ENCODE peak calls at places on chromosomes 1 and 21, in six cellular contexts. V, S, T, C, O and Y are unnamed samples.

GRCh38 chr1:108961198-108961597 is 2.1 kb downstream of the CLCC1 start:
- DNase-seq in V (no peak), S (no peak), T (no peak), C (no peak), O (no peak), Y (no peak)

GRCh38 chr1:185551008-185551407 is 183.2 kb upstream of the HMCN1 start:
- DNase-seq in V (peak; percentile 72), S (no peak), T (no peak), C (no peak), O (no peak), Y (no peak)

GRCh38 chr1:90201467-90202358 is 206.8 kb downstream of the ZNF326 start:
- DNase-seq in V (no peak), S (no peak), T (no peak), C (no peak), O (no peak), Y (peak; percentile 69)

GRCh38 chr1:25787477-25788043 is 12.4 kb upstream of the SELENON start:
- DNase-seq in V (no peak), S (no peak), T (no peak), C (no peak), O (no peak), Y (no peak)

GRCh38 chr1:234722904-234723588 is 113.1 kb upstream of the IRF2BP2 start:
- DNase-seq in V (peak; percentile 81), S (peak; percentile 54), T (peak; percentile 74), C (no peak), O (peak; percentile 40), Y (peak; percentile 53)

GRCh38 chr21:46619846-46620245 is 15.0 kb upstream of the S100B start:
- DNase-seq in V (no peak), S (no peak), T (no peak), C (no peak), O (no peak), Y (peak; percentile 79)

GRCh38 chr1:216944864-216945505 is 221.8 kb upstream of the ESRRG start:
- DNase-seq in V (no peak), S (no peak), T (no peak), C (peak; percentile 11), O (no peak), Y (no peak)

GRCh38 chr1:37732111-37732780 is 32.7 kb downstream of the EPHA10 start:
- DNase-seq in V (peak; percentile 15), S (no peak), T (no peak), C (no peak), O (no peak), Y (no peak)

GRCh38 chr1:2480986-2481364 is 4.9 kb downstream of the PLCH2 start:
- DNase-seq in V (no peak), S (no peak), T (no peak), C (no peak), O (no peak), Y (no peak)

GRCh38 chr1:47658161-47658920 is 220.5 kb downstream of the FOXD2 start:
- DNase-seq in V (peak; percentile 38), S (no peak), T (no peak), C (no peak), O (no peak), Y (peak; percentile 35)

GRCh38 chr21:34986561-34987533 is 62.3 kb downstream of the RUNX1 start:
- DNase-seq in V (no peak), S (no peak), T (no peak), C (peak; percentile 27), O (peak; percentile 33), Y (peak; percentile 75)

GRCh38 chr1:159832309-159832708 is 5.6 kb downstream of the SLAMF8 start:
- DNase-seq in V (no peak), S (no peak), T (no peak), C (no peak), O (no peak), Y (no peak)

GRCh38 chr1:56448529-56448928 is 130.8 kb downstream of the PLPP3 start:
- DNase-seq in V (no peak), S (no peak), T (no peak), C (no peak), O (no peak), Y (no peak)

DNA sequence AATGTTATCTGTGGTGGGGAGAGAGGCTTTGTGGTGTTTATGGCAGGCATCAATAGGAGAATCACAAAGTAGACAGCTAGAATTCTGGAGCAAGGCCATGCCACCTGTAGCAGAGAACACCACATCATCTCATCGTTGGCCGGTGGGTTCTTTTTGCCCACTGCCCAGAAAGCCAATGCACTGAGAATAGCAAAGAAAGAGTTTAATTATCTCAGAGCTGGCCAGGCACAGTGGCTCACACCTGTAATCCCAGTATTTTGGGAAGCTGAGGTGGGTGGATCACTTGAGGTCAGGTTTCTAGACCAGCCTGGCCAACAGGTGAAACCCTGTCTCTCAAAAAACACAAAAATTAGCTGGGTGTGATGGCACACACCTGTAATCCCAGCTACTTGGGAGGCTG is 99.2 kb upstream of the COG2 start:
- DNase-seq in V (no peak), S (no peak), T (no peak), C (no peak), O (no peak), Y (no peak)
- H3K4me3 ChIP-seq in V (no peak overlapping the region), S (no peak overlapping the region), T (no peak overlapping the region), C (no peak overlapping the region), O (no peak overlapping the region), Y (no peak overlapping the region)

GRCh38 chr21:29073222-29074006 is at the start of gene CCT8:
- DNase-seq in V (peak; percentile 99), S (peak; percentile 96), T (peak; percentile 100), C (peak; percentile 98), O (peak; percentile 98), Y (peak; percentile 97)
- H3K4me1 ChIP-seq in V (peaks cover 25% of the 10 kb centered on the region), S (peaks cover 40% of the 10 kb centered on the region), T (peaks cover 37% of the 10 kb centered on the region), C (peaks cover 10% of the 10 kb centered on the region), O (peaks cover 42% of the 10 kb centered on the region), Y (peaks cover 32% of the 10 kb centered on the region)

DNA sequence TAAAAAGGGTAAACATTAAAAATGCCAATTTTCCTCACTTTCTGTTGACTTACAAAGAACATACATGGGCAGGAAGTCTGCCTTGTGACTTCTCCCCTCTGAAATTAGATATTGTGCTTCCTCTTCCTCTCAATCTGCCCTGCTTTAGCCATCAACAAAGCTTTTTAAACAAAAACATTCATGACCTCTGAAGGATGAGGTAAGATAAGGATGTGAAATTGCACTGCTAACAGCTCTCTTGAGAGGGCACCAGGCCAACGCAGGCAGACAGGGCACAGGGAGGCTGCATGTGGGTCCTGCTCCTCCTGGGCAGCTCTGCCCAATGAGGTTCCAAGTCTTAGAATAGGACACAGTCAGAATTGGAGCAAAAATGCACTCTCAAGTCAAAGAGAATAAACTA is 62.1 kb downstream of the DEGS1 start:
- DNase-seq in V (peak; percentile 73), S (no peak), T (peak; percentile 67), C (no peak), O (no peak), Y (no peak)
- H3K27ac ChIP-seq in V (peak overlapping the region; percentile 60), S (no peak overlapping the region), T (no peak overlapping the region), C (no peak overlapping the region), O (peak overlapping the region; percentile 2), Y (no peak overlapping the region)

GRCh38 chr1:6587261-6588005 is 7.6 kb downstream of the ZBTB48 start:
- DNase-seq in V (peak; percentile 72), S (no peak), T (peak; percentile 82), C (no peak), O (no peak), Y (no peak)

GRCh38 chr1:6584126-6585080 is 4.6 kb downstream of the ZBTB48 start:
- DNase-seq in V (no peak), S (no peak), T (no peak), C (no peak), O (no peak), Y (no peak)

GRCh38 chr1:6586404-6586816 is 6.6 kb downstream of the ZBTB48 start:
- DNase-seq in V (no peak), S (no peak), T (no peak), C (no peak), O (no peak), Y (no peak)

GRCh38 chr1:6585841-6586240 is 6.0 kb downstream of the ZBTB48 start:
- DNase-seq in V (no peak), S (no peak), T (no peak), C (no peak), O (no peak), Y (no peak)

GRCh38 chr1:6585081-6585722 is 5.4 kb downstream of the ZBTB48 start:
- DNase-seq in V (no peak), S (no peak), T (no peak), C (no peak), O (no peak), Y (no peak)
- H3K4me3 ChIP-seq in V (no peak overlapping the region), S (no peak overlapping the region), T (no peak overlapping the region), C (no peak overlapping the region), O (no peak overlapping the region), Y (no peak overlapping the region)

GRCh38 chr21:44872568-44873355 is 728 bp downstream of the PTTG1IP start:
- DNase-seq in V (peak; percentile 79), S (no peak), T (peak; percentile 46), C (peak; percentile 38), O (no peak), Y (peak; percentile 34)
- H3K4me1 ChIP-seq in V (peaks cover 49% of the 10 kb centered on the region), S (peaks cover 72% of the 10 kb centered on the region), T (peaks cover 67% of the 10 kb centered on the region), C (peaks cover 18% of the 10 kb centered on the region), O (peaks cover 51% of the 10 kb centered on the region), Y (peaks cover 65% of the 10 kb centered on the region)

GRCh38 chr21:16280731-16281130 is 550.9 kb downstream of the USP25 start:
- DNase-seq in V (no peak), S (no peak), T (no peak), C (no peak), O (no peak), Y (no peak)

GRCh38 chr21:16285646-16286223 is 556.0 kb downstream of the USP25 start:
- DNase-seq in V (no peak), S (no peak), T (no peak), C (no peak), O (no peak), Y (no peak)

DNA sequence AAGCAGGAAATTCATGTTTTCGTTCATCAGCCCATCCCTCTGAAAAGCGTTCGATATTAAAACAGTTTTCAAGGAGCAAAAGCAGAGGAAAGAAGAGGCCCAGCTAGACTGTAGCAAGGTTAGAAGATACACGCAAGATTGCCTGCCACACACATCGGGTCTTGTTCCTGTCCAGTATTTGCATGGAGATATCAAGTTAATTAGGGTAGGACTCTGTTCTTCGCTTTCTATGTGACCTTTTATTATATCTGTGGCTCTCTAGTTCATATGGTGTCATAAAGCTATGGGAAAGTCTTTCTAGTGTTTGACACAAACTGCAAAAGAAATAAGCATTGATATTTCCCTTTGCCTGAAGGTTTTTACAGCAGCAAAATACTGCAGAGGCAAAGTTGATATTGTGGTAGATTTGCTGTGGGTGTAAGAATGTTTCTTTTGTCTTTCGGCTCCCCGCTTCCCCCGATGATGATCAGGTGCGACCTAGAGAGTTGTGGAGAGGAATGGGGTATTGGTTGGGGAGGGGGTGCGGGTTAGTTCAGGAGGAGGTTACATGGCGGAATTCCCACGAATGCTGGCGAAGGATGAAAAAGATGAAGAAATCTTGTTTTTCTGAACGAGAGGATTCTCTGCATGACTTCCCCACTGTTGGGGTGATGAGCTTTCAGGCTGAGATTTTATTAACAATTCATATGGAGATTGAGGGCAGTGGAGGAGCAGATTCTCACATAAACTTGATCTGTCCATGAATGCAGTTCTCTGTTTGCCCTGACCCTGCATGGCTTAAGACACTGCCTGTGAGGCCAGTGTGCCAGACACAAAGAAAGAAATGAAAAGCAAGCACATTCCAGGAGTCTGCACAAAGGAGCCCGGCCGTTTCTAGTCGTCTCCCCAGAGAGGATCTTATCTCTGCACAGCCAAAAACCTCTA is 550.1 kb downstream of the USP25 start:
- DNase-seq in V (no peak), S (no peak), T (peak; percentile 12), C (peak; percentile 75), O (no peak), Y (peak; percentile 43)
- H3K27ac ChIP-seq in V (peak overlapping the region; percentile 52), S (peak overlapping the region; percentile 18), T (peak overlapping the region; percentile 39), C (peak overlapping the region; percentile 15), O (no peak overlapping the region), Y (no peak overlapping the region)

GRCh38 chr1:227768640-227769039 is 33.4 kb downstream of the SNAP47 start:
- DNase-seq in V (peak; percentile 46), S (no peak), T (no peak), C (no peak), O (no peak), Y (no peak)
- H3K4me3 ChIP-seq in V (no peak overlapping the region), S (no peak overlapping the region), T (no peak overlapping the region), C (no peak overlapping the region), O (no peak overlapping the region), Y (no peak overlapping the region)